ENCODE peak calls at places on chromosomes 5 and 9, in ten cellular contexts. A is H9; V is stimulated activated naive CD8-positive, alpha-beta T cell treated with anti-CD3 and anti-CD28 coated beads, Interleukin-15, Interleukin-2, amounts not matched to agents 100 U/mL and 50 U/mL, for 24 hours; S is amniotic epithelial cell; C is T-cell; D is CD8-positive, alpha-beta memory T cell; N is breast epithelium; F is C1 segment of cervical spinal cord; L is NCI-H345; J is fibroblast of lung. Q is an unnamed sample.

GRCh38 chr5:1706021-1706420 is 93.6 kb downstream of the MRPL36 start:
- DNase-seq in J (no peak), L (no peak), F (no peak), A (no peak), S (no peak), C (no peak), N (no peak), D (no peak), V (no peak), Q (no peak)

GRCh38 chr9:36551868-36552267 is 20.8 kb upstream of the MELK start:
- DNase-seq in L (no peak), D (no peak), V (no peak), N (no peak), J (no peak), F (no peak), A (no peak), S (no peak), C (no peak), Q (no peak)

GRCh38 chr5:72470817-72471216 is 36.4 kb downstream of the ZNF366 start:
- DNase-seq in L (no peak), N (no peak), D (no peak), S (peak), J (peak), A (no peak), V (no peak), F (no peak), C (no peak), Q (no peak)

GRCh38 chr5:149550608-149551226 is 522 bp downstream of the CSNK1A1 start:
- DNase-seq in F (no peak), C (no peak), S (no peak), V (peak), A (no peak), J (no peak), N (no peak), D (no peak), L (peak), Q (no peak)

GRCh38 chr5:135490245-135491037 is 38.3 kb upstream of the TIFAB start:
- DNase-seq in A (no peak), S (no peak), D (no peak), C (no peak), F (no peak), J (no peak), L (no peak), N (no peak), V (no peak), Q (peak)

GRCh38 chr5:446864-447263 is 3.9 kb downstream of the EXOC3 start:
- DNase-seq in D (peak), J (peak), S (peak), C (no peak), N (no peak), L (peak), V (no peak), F (no peak), A (peak), Q (peak)

GRCh38 chr9:122248448-122248865 is 16.2 kb downstream of the RBM18 start:
- DNase-seq in J (no peak), L (no peak), V (no peak), D (no peak), F (no peak), A (no peak), C (no peak), N (no peak), S (no peak), Q (no peak)

GRCh38 chr9:82891321-82891720 is 171.6 kb downstream of the RASEF start:
- DNase-seq in D (no peak), C (no peak), S (no peak), A (no peak), L (no peak), F (no peak), V (no peak), J (peak), N (no peak), Q (no peak)

GRCh38 chr9:91130796-91131318 is 230.9 kb downstream of the AUH start:
- DNase-seq in S (no peak), J (no peak), L (no peak), C (no peak), N (no peak), D (no peak), V (no peak), A (no peak), F (no peak), Q (no peak)

GRCh38 chr9:135507104-135508035 is 6.9 kb downstream of the MRPS2 start:
- DNase-seq in F (no peak), A (peak), N (peak), C (no peak), J (no peak), L (no peak), D (no peak), S (no peak), V (no peak), Q (no peak)

GRCh38 chr9:110979636-110980035 is 58.6 kb downstream of the LPAR1 start:
- DNase-seq in N (no peak), A (no peak), V (no peak), C (no peak), J (no peak), D (no peak), S (peak), F (no peak), L (no peak), Q (no peak)

GRCh38 chr5:157188270-157188669 is 7.6 kb downstream of the ITK start:
- DNase-seq in V (no peak), C (no peak), A (no peak), J (no peak), L (no peak), D (no peak), N (no peak), F (no peak), S (no peak), Q (no peak)